ENCODE peak calls at places on chromosomes 4 and X, in five cellular contexts. M is activated CD8-positive, alpha-beta T cell treated with anti-CD3 and anti-CD28 coated beads for 36 hours; V is T-helper 2 cell; T is HFF-Myc; O is cardiac muscle cell. G is an unnamed sample.

GRCh38 chr4:186203391-186203802 is 12.0 kb downstream of the CYP4V2 start:
- DNase-seq in M (no peak), V (no peak), T (no peak), O (peak), G (no peak)

GRCh38 chrX:119604778-119605177 is 1.4 kb downstream of the NKRF start:
- DNase-seq in M (no peak), V (no peak), T (no peak), O (no peak), G (no peak)

GRCh38 chrX:109842611-109843010 is 109.6 kb upstream of the ACSL4 start:
- DNase-seq in M (no peak), V (no peak), T (no peak), O (peak), G (no peak)

GRCh38 chr4:35423104-35423503 is 821.2 kb downstream of the ARAP2 start:
- DNase-seq in M (no peak), V (no peak), T (no peak), O (no peak), G (no peak)

GRCh38 chr4:86043755-86044592 is 315.9 kb downstream of the MAPK10 start:
- DNase-seq in M (peak), V (no peak), T (no peak), O (peak), G (no peak)

GRCh38 chrX:49171752-49172279 is at the start of gene PLP2:
- DNase-seq in M (peak), V (peak), T (no peak), O (peak), G (peak)

GRCh38 chrX:132741706-132742105 is 216.7 kb downstream of the HS6ST2 start:
- DNase-seq in M (no peak), V (no peak), T (no peak), O (no peak), G (no peak)

GRCh38 chr4:84803720-84804119 is 162.8 kb downstream of the WDFY3 start:
- DNase-seq in M (no peak), V (no peak), T (no peak), O (no peak), G (no peak)

GRCh38 chr4:153904011-153904410 is 115.1 kb upstream of the SFRP2 start:
- DNase-seq in M (no peak), V (no peak), T (no peak), O (no peak), G (no peak)

GRCh38 chr4:2799444-2799911 is 6.6 kb downstream of the SH3BP2 start:
- DNase-seq in M (no peak), V (no peak), T (no peak), O (no peak), G (peak)

GRCh38 chr4:145130788-145131398 is 32.8 kb downstream of the ABCE1 start:
- DNase-seq in M (no peak), V (no peak), T (no peak), O (peak), G (no peak)

GRCh38 chr4:101020956-101021355 is 326.4 kb downstream of the PPP3CA start:
- DNase-seq in M (no peak), V (no peak), T (peak), O (peak), G (no peak)

G was measured in natural killer cell treated with Interleukin-12 subunit alpha and Interleukin-12 subunit beta and Interleukin-15 and Interleukin-18, amount 100 ng/mL, for 72 hours.